ENCODE peak calls at places on chromosome 3, in eight cellular contexts. J is AG09309, V is neural crest cell, E is Caco-2, G is lung, S is HFFc6, B is cardiac fibroblast, Y is H9. M is an unnamed sample.

GRCh38 chr3:33658971-33659848 is 58.8 kb downstream of the CLASP2 start:
- DNase-seq in J (no peak), V (peak; percentile 60), E (no peak), G (peak; percentile 46), S (peak; percentile 72), B (peak; percentile 79), Y (peak; percentile 78), M (peak; percentile 74)

GRCh38 chr3:141051641-141052569 is 758 bp downstream of the SPSB4 start:
- DNase-seq in J (no peak), V (peak; percentile 58), E (no peak), G (peak; percentile 26), S (no peak), B (peak; percentile 9), Y (peak; percentile 66), M (peak; percentile 51)

GRCh38 chr3:30768703-30769550 is 125.5 kb downstream of the GADL1 start:
- DNase-seq in J (peak; percentile 10), V (peak; percentile 80), E (peak; percentile 65), G (peak; percentile 64), S (peak; percentile 44), B (peak; percentile 72), Y (peak; percentile 71), M (peak; percentile 84)

GRCh38 chr3:49346797-49347251 is 7.0 kb upstream of the USP4 start:
- DNase-seq in J (no peak), V (no peak), E (no peak), G (no peak), S (peak; percentile 45), B (no peak), Y (no peak), M (no peak)

GRCh38 chr3:123076496-123077418 is 9.9 kb downstream of the PDIA5 start:
- DNase-seq in J (no peak), V (no peak), E (no peak), G (peak; percentile 67), S (no peak), B (peak; percentile 63), Y (no peak), M (peak; percentile 41)

GRCh38 chr3:16378415-16378814 is 113.4 kb downstream of the OXNAD1 start:
- DNase-seq in J (no peak), V (no peak), E (no peak), G (no peak), S (peak; percentile 8), B (no peak), Y (no peak), M (no peak)

GRCh38 chr3:14137004-14137403 is 12.2 kb downstream of the TMEM43 start:
- DNase-seq in J (no peak), V (no peak), E (no peak), G (no peak), S (no peak), B (no peak), Y (no peak), M (no peak)

GRCh38 chr3:58271901-58272501 is 34.0 kb upstream of the RPP14 start:
- DNase-seq in J (peak; percentile 70), V (no peak), E (no peak), G (no peak), S (peak; percentile 85), B (peak; percentile 92), Y (no peak), M (no peak)

GRCh38 chr3:183267140-183267539 is 14.1 kb downstream of the B3GNT5 start:
- DNase-seq in J (no peak), V (no peak), E (no peak), G (no peak), S (no peak), B (no peak), Y (no peak), M (peak; percentile 61)

GRCh38 chr3:79032686-79033318 is 735.0 kb downstream of the ROBO1 start:
- DNase-seq in J (peak; percentile 25), V (peak; percentile 33), E (no peak), G (no peak), S (peak; percentile 48), B (peak; percentile 76), Y (no peak), M (peak; percentile 66)

GRCh38 chr3:49462222-49462621 is 7.8 kb upstream of the DAG1 start:
- DNase-seq in J (no peak), V (no peak), E (no peak), G (no peak), S (peak; percentile 54), B (no peak), Y (no peak), M (no peak)

GRCh38 chr3:62923092-62923491 is 47.9 kb upstream of the CADPS start:
- DNase-seq in J (no peak), V (no peak), E (no peak), G (no peak), S (no peak), B (no peak), Y (no peak), M (peak; percentile 53)

GRCh38 chr3:139132976-139133375 is 88.3 kb upstream of the PRR23C start:
- DNase-seq in J (no peak), V (no peak), E (no peak), G (no peak), S (no peak), B (no peak), Y (no peak), M (no peak)
- TF ChIP-seq CTCF in J (no peak), V (no peak), E (no peak), G (no peak), S (no peak), B (no peak), Y (no peak), M (no peak)

GRCh38 chr3:153087595-153088566 is 74.1 kb upstream of the RAP2B start:
- DNase-seq in J (peak; percentile 71), V (no peak), E (no peak), G (no peak), S (peak; percentile 66), B (peak; percentile 47), Y (no peak), M (no peak)

GRCh38 chr3:153093629-153094028 is 68.4 kb upstream of the RAP2B start:
- DNase-seq in J (no peak), V (no peak), E (no peak), G (no peak), S (no peak), B (no peak), Y (no peak), M (no peak)

GRCh38 chr3:153089620-153090019 is 72.4 kb upstream of the RAP2B start:
- DNase-seq in J (no peak), V (no peak), E (no peak), G (no peak), S (no peak), B (no peak), Y (no peak), M (no peak)

GRCh38 chr3:153094386-153094785 is 67.6 kb upstream of the RAP2B start:
- DNase-seq in J (no peak), V (no peak), E (no peak), G (no peak), S (no peak), B (peak; percentile 14), Y (no peak), M (no peak)

DNA sequence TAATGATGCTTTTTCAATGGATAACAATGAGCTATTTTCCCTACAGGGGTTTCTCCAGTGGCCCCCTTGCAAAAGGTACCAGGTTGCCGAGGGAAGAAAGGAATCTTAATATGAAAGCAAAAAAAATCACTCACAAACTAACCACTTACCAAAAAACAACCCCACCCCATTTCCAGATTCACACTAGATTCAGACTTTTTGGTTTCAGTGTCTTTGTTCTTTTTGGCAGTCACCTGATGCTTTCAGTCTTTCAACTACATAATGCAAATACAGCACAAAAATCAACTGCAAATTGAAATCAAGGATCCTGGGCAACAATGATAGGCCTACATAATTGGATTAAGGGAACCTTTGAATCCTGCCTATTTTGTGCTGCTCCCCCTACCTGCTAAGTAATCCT is 71.1 kb upstream of the RAP2B start:
- DNase-seq in J (no peak), V (no peak), E (no peak), G (no peak), S (no peak), B (no peak), Y (no peak), M (no peak)
- TF ChIP-seq CTCF in J (no peak), V (no peak), E (no peak), G (no peak), S (no peak), B (no peak), Y (no peak), M (no peak)

DNA sequence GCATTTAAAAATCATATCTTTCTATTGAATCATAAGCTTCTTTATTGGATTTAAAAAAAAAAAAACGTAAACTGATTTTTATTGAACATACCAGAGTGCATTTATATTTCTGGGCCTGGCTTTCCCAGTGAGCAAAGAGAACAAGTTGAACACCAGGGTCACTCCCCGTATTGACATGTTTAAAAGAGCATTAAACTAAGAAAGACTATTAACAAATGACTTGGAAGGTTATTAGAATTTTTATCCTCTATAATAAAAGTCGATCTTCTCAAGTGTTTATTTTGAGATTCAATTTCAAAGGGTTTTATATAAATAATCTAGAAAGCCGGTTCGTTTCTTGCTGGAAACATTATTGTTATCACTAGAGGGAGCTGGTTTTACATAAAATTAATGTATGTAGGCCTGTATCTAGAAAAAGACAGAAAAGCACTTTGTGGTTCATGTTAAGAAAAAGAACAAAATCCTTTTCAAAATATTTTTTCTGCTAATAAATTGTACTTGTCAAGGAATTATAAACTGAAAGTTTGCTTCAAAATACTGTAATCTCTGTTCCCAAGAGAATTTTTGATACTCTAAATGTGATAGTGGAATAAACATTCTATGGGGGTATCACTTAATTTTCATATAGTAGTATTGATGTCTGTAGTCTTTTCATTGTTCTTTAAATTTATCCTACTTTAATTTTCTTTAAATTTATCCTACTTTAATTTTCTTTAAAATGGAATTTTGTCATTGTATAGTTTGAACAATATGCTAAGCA is 321.8 kb upstream of the MME start:
- DNase-seq in J (peak; percentile 24), V (no peak), E (no peak), G (no peak), S (peak; percentile 42), B (peak; percentile 56), Y (no peak), M (peak; percentile 48)
- TF ChIP-seq CTCF in J (peak; percentile 44), V (peak; percentile 69), E (peak; percentile 23), G (no peak), S (peak; percentile 81), B (peak; percentile 28), Y (peak; percentile 46), M (peak; percentile 77)

GRCh38 chr3:172911142-172911541 is 160.6 kb downstream of the ECT2 start:
- DNase-seq in J (no peak), V (no peak), E (no peak), G (no peak), S (no peak), B (no peak), Y (peak; percentile 33), M (no peak)
- TF ChIP-seq CTCF in J (no peak), V (no peak), E (no peak), G (no peak), S (no peak), B (no peak), Y (peak; percentile 59), M (no peak)

M was measured in hepatocyte.